ENCODE peak calls at places on chromosomes 16 and 17, in five cellular contexts. V is stomach, K is esophagus muscularis mucosa, T is HepG2, F is GM12878. E is an unnamed sample.
A peak's percentile ranks its signal among the peaks of the same experiment; 100 is the strongest.

GRCh38 chr17:19717411-19717908 is 1.1 kb upstream of the SLC47A2 start:
- DNase-seq in V (no peak), T (no peak), F (no peak), K (no peak), E (no peak)

GRCh38 chr17:40015005-40015997 is at the start of gene CSF3:
- DNase-seq in K (no peak), F (no peak), V (peak; percentile 43), T (peak; percentile 51), E (no peak)

GRCh38 chr17:45834471-45835396 is 9.9 kb upstream of the SPPL2C start:
- DNase-seq in F (no peak), V (no peak), K (no peak), T (no peak), E (no peak)

GRCh38 chr17:21275047-21275578 is 9.4 kb upstream of the MAP2K3 start:
- DNase-seq in T (no peak), V (no peak), K (no peak), F (no peak), E (no peak)

GRCh38 chr16:165218-165538 is 600 bp upstream of the HBM start:
- DNase-seq in V (no peak), K (no peak), T (no peak), F (no peak), E (no peak)

GRCh38 chr17:58219789-58220183 is 731 bp upstream of the MKS1 start:
- DNase-seq in F (no peak), T (peak; percentile 73), K (no peak), V (no peak), E (no peak)

GRCh38 chr17:62800580-62800979 is 7.5 kb downstream of the MARCHF10 start:
- DNase-seq in T (no peak), F (no peak), V (peak; percentile 33), K (no peak), E (no peak)

GRCh38 chr16:84841787-84842300 is 22.1 kb downstream of the CRISPLD2 start:
- DNase-seq in T (no peak), K (no peak), F (no peak), V (peak; percentile 85), E (peak; percentile 62)

GRCh38 chr16:68506331-68507053 is 32.6 kb upstream of the ZFP90 start:
- DNase-seq in T (no peak), F (no peak), V (no peak), K (no peak), E (no peak)

GRCh38 chr16:2019500-2019899 is at the start of gene NPW:
- DNase-seq in V (no peak), F (no peak), T (no peak), K (no peak), E (no peak)

GRCh38 chr16:745739-746138 is 4.9 kb upstream of the CIAO3 start:
- DNase-seq in V (peak; percentile 44), K (no peak), F (no peak), T (no peak), E (no peak)

GRCh38 chr16:21950782-21951521 is 2.2 kb upstream of the UQCRC2 start:
- DNase-seq in K (no peak), F (no peak), T (peak; percentile 54), V (no peak), E (no peak)

GRCh38 chr16:71930993-71931392 is 35.7 kb downstream of the IST1 start:
- DNase-seq in V (no peak), K (no peak), T (no peak), F (no peak), E (no peak)

GRCh38 chr16:61471737-61472136 is 564.5 kb downstream of the CDH8 start:
- DNase-seq in K (no peak), V (no peak), F (no peak), T (no peak), E (no peak)

GRCh38 chr17:18260332-18261145 is at the start of gene MIEF2:
- DNase-seq in T (peak; percentile 92), V (peak; percentile 97), F (peak; percentile 80), K (peak; percentile 98), E (peak; percentile 97)

GRCh38 chr17:1137465-1137894 is 42.3 kb downstream of the ABR start:
- DNase-seq in T (peak; percentile 39), F (no peak), K (no peak), V (no peak), E (no peak)

GRCh38 chr17:63446981-63447687 is 1.0 kb upstream of the CYB561 start:
- DNase-seq in K (no peak), V (peak; percentile 65), T (no peak), F (no peak), E (no peak)

GRCh38 chr16:84360170-84360569 is 8.2 kb upstream of the ATP2C2 start:
- DNase-seq in F (no peak), V (no peak), K (no peak), T (no peak), E (no peak)

DNA sequence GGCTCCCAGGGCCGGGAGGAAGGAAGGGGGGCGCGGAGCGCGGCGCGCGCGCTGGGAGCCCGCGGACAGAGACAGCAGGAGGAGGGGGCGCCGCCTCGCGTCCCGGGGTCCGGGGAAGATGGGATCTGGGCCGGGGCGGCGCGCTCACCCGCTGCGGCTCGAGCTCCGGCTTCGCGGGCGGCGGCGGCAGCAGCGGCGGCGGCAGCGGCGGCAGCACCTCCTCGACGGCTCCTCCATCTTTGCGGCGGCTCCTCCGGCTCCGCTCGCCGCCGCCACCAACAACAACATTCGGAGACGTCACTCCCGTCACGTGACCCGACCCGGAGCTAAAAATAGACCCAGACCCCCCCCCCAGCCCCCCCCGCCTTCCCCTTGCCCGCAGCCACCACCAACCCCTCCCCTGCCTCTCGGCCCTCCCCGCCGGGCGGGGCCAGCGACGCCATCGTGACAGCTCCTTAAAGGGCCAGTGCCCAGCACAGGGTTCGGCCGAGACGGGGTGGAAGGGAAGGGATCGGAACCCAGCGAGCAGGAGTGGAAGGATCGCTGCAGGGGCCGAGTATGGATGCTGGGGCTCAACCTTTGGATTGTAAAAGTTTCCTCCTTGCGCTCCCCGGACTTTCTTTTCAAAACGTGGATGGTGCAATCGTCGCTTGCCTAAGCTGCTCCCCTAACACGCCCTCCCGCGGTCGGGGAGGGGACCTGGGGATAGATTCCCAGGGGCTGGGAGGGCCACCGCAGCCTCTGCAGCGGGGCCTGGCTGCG is at the start of gene HDAC5:
- DNase-seq in T (peak; percentile 86), V (peak; percentile 96), F (peak; percentile 73), K (peak; percentile 100), E (peak; percentile 98)
- TF ChIP-seq EP300 in T (peak; percentile 30), V (no peak), F (no peak), K (no peak), E (no peak)

GRCh38 chr17:2400474-2400866 is 390 bp downstream of the MNT start:
- DNase-seq in V (peak; percentile 54), T (peak; percentile 43), K (no peak), F (no peak), E (no peak)

GRCh38 chr17:2401426-2402221 is 764 bp upstream of the MNT start:
- DNase-seq in V (peak; percentile 100), K (peak; percentile 100), T (peak; percentile 96), F (peak; percentile 96), E (peak; percentile 100)

GRCh38 chr17:2402517-2402916 is 1.7 kb upstream of the MNT start:
- DNase-seq in V (no peak), K (no peak), F (no peak), T (no peak), E (no peak)

GRCh38 chr17:2399572-2400473 is 1.0 kb downstream of the MNT start:
- DNase-seq in K (peak; percentile 98), V (peak; percentile 97), T (peak; percentile 91), F (peak; percentile 60), E (peak; percentile 97)

GRCh38 chr17:2400877-2401425 is at the start of gene MNT:
- DNase-seq in K (peak; percentile 98), V (peak; percentile 95), T (peak; percentile 86), F (no peak), E (peak; percentile 97)
- H3K4me3 ChIP-seq in K (peak within 1 kb of the TSS; percentile 100), V (peak within 1 kb of the TSS; percentile 81), T (peak within 1 kb of the TSS; percentile 96), F (peak within 1 kb of the TSS; percentile 98), E (peak within 1 kb of the TSS; percentile 91)

DNA sequence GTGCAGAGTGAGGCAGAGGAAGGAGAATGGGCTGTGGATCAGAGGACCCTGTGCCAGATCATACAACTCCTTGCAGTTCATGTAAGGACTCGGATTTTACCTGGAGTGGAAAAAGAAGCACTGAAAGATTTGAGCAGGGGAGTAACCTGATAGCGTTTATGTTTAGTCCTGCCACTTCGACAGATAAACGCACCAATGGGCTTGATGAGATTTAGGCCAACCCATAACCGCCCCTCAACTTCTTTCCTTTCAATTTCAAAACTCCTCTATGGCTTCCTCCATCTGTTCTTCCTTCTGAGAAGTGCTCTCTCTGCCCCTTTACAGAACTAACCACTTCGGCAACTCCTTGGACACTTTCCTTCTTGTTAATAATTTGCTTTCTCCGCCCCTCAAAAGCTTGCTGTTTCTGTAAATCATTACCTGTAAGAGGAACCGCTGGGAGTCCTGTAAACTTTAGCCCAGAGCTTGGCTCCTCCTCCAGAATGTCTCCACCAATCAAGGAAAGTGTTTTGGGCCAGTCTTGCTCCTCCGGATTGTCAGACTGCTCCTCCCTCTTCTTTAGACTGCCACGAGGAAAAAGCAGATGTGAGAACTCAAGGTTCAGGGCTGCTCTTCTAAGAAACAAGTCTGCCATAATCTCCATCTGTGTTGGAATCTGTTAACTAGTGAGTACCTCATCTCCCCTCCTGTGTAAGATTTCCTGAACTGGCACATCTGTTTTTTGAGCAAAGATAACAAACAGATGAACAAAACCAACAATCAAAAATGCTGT is at the start of gene ACSM3:
- DNase-seq in V (peak; percentile 78), K (peak; percentile 92), T (peak; percentile 83), F (peak; percentile 93), E (no peak)
- TF ChIP-seq POLR2A in V (no peak), K (no peak), T (no peak), F (no peak), E (no peak)

DNA sequence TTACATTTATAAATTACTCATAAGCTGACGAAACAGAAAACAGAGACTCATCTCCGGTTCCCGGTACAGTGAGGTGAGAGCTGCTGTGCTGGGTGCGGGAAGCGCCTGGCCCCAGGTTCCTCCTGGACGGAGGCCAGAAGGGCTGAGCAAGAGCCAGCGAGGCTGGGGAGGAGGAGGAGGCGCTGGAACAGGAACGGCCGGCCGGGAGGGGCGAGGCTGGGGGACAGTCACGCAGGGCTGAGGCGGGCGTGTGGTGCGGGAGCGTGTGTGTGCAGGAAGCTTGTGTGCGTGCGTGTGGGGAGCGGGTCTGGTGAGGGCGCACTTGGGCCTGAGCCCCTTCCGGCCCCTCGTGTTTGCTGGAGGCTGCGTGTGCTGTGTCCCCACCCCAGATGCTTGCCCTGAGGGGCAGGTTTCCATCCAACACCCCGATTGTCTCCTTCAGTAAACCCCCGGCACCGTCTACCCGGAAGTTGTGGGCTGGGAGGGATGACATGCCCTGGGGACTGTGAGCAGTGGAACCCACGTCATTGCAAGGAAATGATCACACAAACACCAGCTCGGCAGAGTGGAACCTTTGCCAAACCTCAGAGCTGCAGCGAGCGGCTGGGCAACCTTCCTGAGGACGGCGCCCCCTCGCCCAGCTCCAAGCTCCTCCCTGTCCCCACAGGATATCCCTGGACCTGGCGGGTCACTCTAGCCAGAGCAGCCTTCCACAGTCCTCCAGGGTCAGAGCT is 19.4 kb downstream of the CD7 start:
- DNase-seq in V (peak; percentile 92), T (no peak), K (peak; percentile 96), F (peak; percentile 80), E (peak; percentile 97)
- TF ChIP-seq EP300 in V (peak; percentile 81), T (no peak), K (peak; percentile 95), F (peak; percentile 91), E (no peak)